ENCODE peak calls at places on chromosomes 4 and X, in ten cellular contexts. One of them, this sample, is unnamed.

GRCh38 chrX:130539721-130540321 is 138.0 kb downstream of the RBMX2 start:
- DNase-seq in esophagus squamous epithelium: no peak
- DNase-seq in GM12878: no peak
- DNase-seq in A549: peak
- DNase-seq in fibroblast of mammary gland: peak
- DNase-seq in tibial artery: peak
- DNase-seq in progenitor cell of endocrine pancreas: peak
- DNase-seq in neural crest cell: peak
- DNase-seq in stomach: peak
- DNase-seq in cardiac muscle cell: peak
- DNase-seq in this sample: peak

GRCh38 chr4:49221209-49221608 is 235.1 kb downstream of the CWH43 start:
- DNase-seq in esophagus squamous epithelium: no peak
- DNase-seq in GM12878: no peak
- DNase-seq in A549: no peak
- DNase-seq in fibroblast of mammary gland: no peak
- DNase-seq in tibial artery: no peak
- DNase-seq in progenitor cell of endocrine pancreas: no peak
- DNase-seq in neural crest cell: no peak
- DNase-seq in stomach: no peak
- DNase-seq in cardiac muscle cell: no peak
- DNase-seq in this sample: no peak

GRCh38 chr4:6278801-6279197 is 9.1 kb downstream of the WFS1 start:
- DNase-seq in esophagus squamous epithelium: no peak
- DNase-seq in GM12878: peak
- DNase-seq in A549: no peak
- DNase-seq in fibroblast of mammary gland: peak
- DNase-seq in tibial artery: no peak
- DNase-seq in progenitor cell of endocrine pancreas: no peak
- DNase-seq in neural crest cell: no peak
- DNase-seq in stomach: no peak
- DNase-seq in cardiac muscle cell: peak
- DNase-seq in this sample: peak

GRCh38 chrX:434946-435345 is 48.2 kb upstream of the PPP2R3B start:
- DNase-seq in esophagus squamous epithelium: no peak
- DNase-seq in GM12878: no peak
- DNase-seq in A549: no peak
- DNase-seq in fibroblast of mammary gland: no peak
- DNase-seq in tibial artery: no peak
- DNase-seq in progenitor cell of endocrine pancreas: no peak
- DNase-seq in neural crest cell: no peak
- DNase-seq in stomach: no peak
- DNase-seq in cardiac muscle cell: no peak
- DNase-seq in this sample: no peak

GRCh38 chr4:186116698-186117097 is 12.2 kb downstream of the FAM149A start:
- DNase-seq in esophagus squamous epithelium: no peak
- DNase-seq in GM12878: no peak
- DNase-seq in A549: no peak
- DNase-seq in fibroblast of mammary gland: no peak
- DNase-seq in tibial artery: no peak
- DNase-seq in progenitor cell of endocrine pancreas: no peak
- DNase-seq in neural crest cell: no peak
- DNase-seq in stomach: no peak
- DNase-seq in cardiac muscle cell: no peak
- DNase-seq in this sample: no peak

GRCh38 chr4:4693258-4693657 is 151.4 kb upstream of the STX18 start:
- DNase-seq in esophagus squamous epithelium: no peak
- DNase-seq in GM12878: peak
- DNase-seq in A549: no peak
- DNase-seq in fibroblast of mammary gland: peak
- DNase-seq in tibial artery: no peak
- DNase-seq in progenitor cell of endocrine pancreas: no peak
- DNase-seq in neural crest cell: no peak
- DNase-seq in stomach: no peak
- DNase-seq in cardiac muscle cell: no peak
- DNase-seq in this sample: peak

GRCh38 chrX:966396-967070 is 245.9 kb downstream of the CRLF2 start:
- DNase-seq in esophagus squamous epithelium: no peak
- DNase-seq in GM12878: no peak
- DNase-seq in A549: no peak
- DNase-seq in fibroblast of mammary gland: no peak
- DNase-seq in tibial artery: no peak
- DNase-seq in progenitor cell of endocrine pancreas: no peak
- DNase-seq in neural crest cell: no peak
- DNase-seq in stomach: no peak
- DNase-seq in cardiac muscle cell: no peak
- DNase-seq in this sample: no peak

GRCh38 chr4:184473515-184474260 is 662 bp downstream of the IRF2 start:
- DNase-seq in esophagus squamous epithelium: no peak
- DNase-seq in GM12878: no peak
- DNase-seq in A549: peak
- DNase-seq in fibroblast of mammary gland: peak
- DNase-seq in tibial artery: no peak
- DNase-seq in progenitor cell of endocrine pancreas: peak
- DNase-seq in neural crest cell: peak
- DNase-seq in stomach: peak
- DNase-seq in cardiac muscle cell: peak
- DNase-seq in this sample: peak

GRCh38 chrX:9163153-9163790 is 129.3 kb upstream of the FAM9B start:
- DNase-seq in esophagus squamous epithelium: no peak
- DNase-seq in GM12878: no peak
- DNase-seq in A549: peak
- DNase-seq in fibroblast of mammary gland: peak
- DNase-seq in tibial artery: no peak
- DNase-seq in progenitor cell of endocrine pancreas: no peak
- DNase-seq in neural crest cell: no peak
- DNase-seq in stomach: no peak
- DNase-seq in cardiac muscle cell: peak
- DNase-seq in this sample: no peak

GRCh38 chr4:126081336-126081735 is 766.6 kb downstream of the FAT4 start:
- DNase-seq in esophagus squamous epithelium: no peak
- DNase-seq in GM12878: no peak
- DNase-seq in A549: no peak
- DNase-seq in fibroblast of mammary gland: no peak
- DNase-seq in tibial artery: no peak
- DNase-seq in progenitor cell of endocrine pancreas: no peak
- DNase-seq in neural crest cell: no peak
- DNase-seq in stomach: no peak
- DNase-seq in cardiac muscle cell: no peak
- DNase-seq in this sample: no peak

GRCh38 chrX:130028196-130028595 is 45.8 kb downstream of the BCORL1 start:
- DNase-seq in esophagus squamous epithelium: no peak
- DNase-seq in GM12878: no peak
- DNase-seq in A549: peak
- DNase-seq in fibroblast of mammary gland: peak
- DNase-seq in tibial artery: no peak
- DNase-seq in progenitor cell of endocrine pancreas: no peak
- DNase-seq in neural crest cell: no peak
- DNase-seq in stomach: peak
- DNase-seq in cardiac muscle cell: peak
- DNase-seq in this sample: peak

GRCh38 chrX:6640727-6641126 is 105.8 kb upstream of the VCX3A start:
- DNase-seq in esophagus squamous epithelium: no peak
- DNase-seq in GM12878: no peak
- DNase-seq in A549: no peak
- DNase-seq in fibroblast of mammary gland: no peak
- DNase-seq in tibial artery: no peak
- DNase-seq in progenitor cell of endocrine pancreas: no peak
- DNase-seq in neural crest cell: no peak
- DNase-seq in stomach: no peak
- DNase-seq in cardiac muscle cell: no peak
- DNase-seq in this sample: no peak

GRCh38 chr4:146398896-146399443 is 122.8 kb downstream of the SLC10A7 start:
- DNase-seq in esophagus squamous epithelium: no peak
- DNase-seq in GM12878: no peak
- DNase-seq in A549: no peak
- DNase-seq in fibroblast of mammary gland: no peak
- DNase-seq in tibial artery: no peak
- DNase-seq in progenitor cell of endocrine pancreas: no peak
- DNase-seq in neural crest cell: no peak
- DNase-seq in stomach: no peak
- DNase-seq in cardiac muscle cell: no peak
- DNase-seq in this sample: no peak

GRCh38 chr4:111879539-111879938 is 265.7 kb upstream of the FAM241A start:
- DNase-seq in esophagus squamous epithelium: no peak
- DNase-seq in GM12878: peak
- DNase-seq in A549: no peak
- DNase-seq in fibroblast of mammary gland: no peak
- DNase-seq in tibial artery: no peak
- DNase-seq in progenitor cell of endocrine pancreas: no peak
- DNase-seq in neural crest cell: no peak
- DNase-seq in stomach: no peak
- DNase-seq in cardiac muscle cell: no peak
- DNase-seq in this sample: no peak

GRCh38 chr4:159178147-159178541 is 75.3 kb downstream of the RAPGEF2 start:
- DNase-seq in esophagus squamous epithelium: no peak
- DNase-seq in GM12878: no peak
- DNase-seq in A549: no peak
- DNase-seq in fibroblast of mammary gland: peak
- DNase-seq in tibial artery: no peak
- DNase-seq in progenitor cell of endocrine pancreas: no peak
- DNase-seq in neural crest cell: no peak
- DNase-seq in stomach: no peak
- DNase-seq in cardiac muscle cell: peak
- DNase-seq in this sample: no peak

GRCh38 chrX:53340852-53341645 is 59.7 kb upstream of the IQSEC2 start:
- DNase-seq in esophagus squamous epithelium: no peak
- DNase-seq in GM12878: no peak
- DNase-seq in A549: no peak
- DNase-seq in fibroblast of mammary gland: no peak
- DNase-seq in tibial artery: no peak
- DNase-seq in progenitor cell of endocrine pancreas: no peak
- DNase-seq in neural crest cell: no peak
- DNase-seq in stomach: no peak
- DNase-seq in cardiac muscle cell: no peak
- DNase-seq in this sample: no peak

GRCh38 chr4:23365086-23365485 is 524.8 kb downstream of the PPARGC1A start:
- DNase-seq in esophagus squamous epithelium: no peak
- DNase-seq in GM12878: no peak
- DNase-seq in A549: no peak
- DNase-seq in fibroblast of mammary gland: no peak
- DNase-seq in tibial artery: no peak
- DNase-seq in progenitor cell of endocrine pancreas: no peak
- DNase-seq in neural crest cell: no peak
- DNase-seq in stomach: no peak
- DNase-seq in cardiac muscle cell: no peak
- DNase-seq in this sample: no peak
- TF ChIP-seq CTCF in esophagus squamous epithelium: no peak
- TF ChIP-seq CTCF in GM12878: no peak
- TF ChIP-seq CTCF in A549: no peak
- TF ChIP-seq CTCF in fibroblast of mammary gland: no peak
- TF ChIP-seq CTCF in tibial artery: no peak
- TF ChIP-seq CTCF in progenitor cell of endocrine pancreas: no peak
- TF ChIP-seq CTCF in neural crest cell: no peak
- TF ChIP-seq CTCF in stomach: no peak
- TF ChIP-seq CTCF in cardiac muscle cell: no peak
- TF ChIP-seq CTCF in this sample: no peak

DNA sequence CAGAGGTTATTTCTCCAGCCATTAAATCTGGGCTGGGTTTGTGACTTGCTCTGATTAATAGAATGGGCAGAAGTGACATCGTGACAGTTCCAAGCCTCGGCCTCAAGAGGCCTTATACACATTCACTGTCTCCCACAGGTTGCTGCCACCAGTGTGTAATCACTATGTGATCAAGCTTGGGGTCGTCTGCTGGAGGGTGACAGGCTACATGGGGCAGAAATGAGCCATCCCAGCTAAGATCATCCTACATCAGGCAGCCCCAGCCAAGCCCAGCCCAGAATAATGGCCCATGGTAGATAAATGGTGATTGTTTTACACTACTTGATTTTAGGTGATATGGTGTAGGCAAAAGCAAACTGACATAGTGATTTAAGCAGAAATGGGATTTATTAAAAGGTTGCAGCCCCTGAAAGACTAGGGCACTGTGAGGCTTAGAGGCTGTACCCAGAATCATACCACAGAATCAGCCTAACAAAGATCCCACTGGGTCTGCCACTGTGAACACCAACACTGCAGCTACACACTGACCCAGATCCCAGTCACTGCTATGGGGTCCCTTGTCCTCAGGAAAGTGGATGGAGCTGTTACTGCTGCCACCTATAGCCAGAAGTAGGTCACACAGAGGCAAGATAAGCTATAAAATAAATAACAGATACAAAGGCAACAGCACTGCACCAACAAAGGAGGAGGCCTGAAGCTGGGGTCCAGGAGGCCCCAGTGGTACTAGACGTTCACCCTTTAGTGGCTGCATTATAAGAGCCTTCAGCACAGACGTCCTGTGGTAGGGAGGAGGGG is 159.6 kb upstream of the RBPJ start:
- DNase-seq in esophagus squamous epithelium: no peak
- DNase-seq in GM12878: no peak
- DNase-seq in A549: no peak
- DNase-seq in fibroblast of mammary gland: no peak
- DNase-seq in tibial artery: no peak
- DNase-seq in progenitor cell of endocrine pancreas: no peak
- DNase-seq in neural crest cell: peak
- DNase-seq in stomach: no peak
- DNase-seq in cardiac muscle cell: no peak
- DNase-seq in this sample: no peak
- TF ChIP-seq CTCF in esophagus squamous epithelium: no peak
- TF ChIP-seq CTCF in GM12878: peak
- TF ChIP-seq CTCF in A549: no peak
- TF ChIP-seq CTCF in fibroblast of mammary gland: peak
- TF ChIP-seq CTCF in tibial artery: no peak
- TF ChIP-seq CTCF in progenitor cell of endocrine pancreas: peak
- TF ChIP-seq CTCF in neural crest cell: peak
- TF ChIP-seq CTCF in stomach: no peak
- TF ChIP-seq CTCF in cardiac muscle cell: peak
- TF ChIP-seq CTCF in this sample: peak

GRCh38 chrX:154321624-154322023 is 26.0 kb downstream of the TKTL1 start:
- DNase-seq in esophagus squamous epithelium: no peak
- DNase-seq in GM12878: no peak
- DNase-seq in A549: peak
- DNase-seq in fibroblast of mammary gland: no peak
- DNase-seq in tibial artery: no peak
- DNase-seq in progenitor cell of endocrine pancreas: no peak
- DNase-seq in neural crest cell: no peak
- DNase-seq in stomach: no peak
- DNase-seq in cardiac muscle cell: peak
- DNase-seq in this sample: no peak
- TF ChIP-seq CTCF in esophagus squamous epithelium: no peak
- TF ChIP-seq CTCF in GM12878: no peak
- TF ChIP-seq CTCF in A549: no peak
- TF ChIP-seq CTCF in fibroblast of mammary gland: no peak
- TF ChIP-seq CTCF in tibial artery: no peak
- TF ChIP-seq CTCF in progenitor cell of endocrine pancreas: no peak
- TF ChIP-seq CTCF in neural crest cell: no peak
- TF ChIP-seq CTCF in stomach: no peak
- TF ChIP-seq CTCF in cardiac muscle cell: no peak
- TF ChIP-seq CTCF in this sample: peak

DNA sequence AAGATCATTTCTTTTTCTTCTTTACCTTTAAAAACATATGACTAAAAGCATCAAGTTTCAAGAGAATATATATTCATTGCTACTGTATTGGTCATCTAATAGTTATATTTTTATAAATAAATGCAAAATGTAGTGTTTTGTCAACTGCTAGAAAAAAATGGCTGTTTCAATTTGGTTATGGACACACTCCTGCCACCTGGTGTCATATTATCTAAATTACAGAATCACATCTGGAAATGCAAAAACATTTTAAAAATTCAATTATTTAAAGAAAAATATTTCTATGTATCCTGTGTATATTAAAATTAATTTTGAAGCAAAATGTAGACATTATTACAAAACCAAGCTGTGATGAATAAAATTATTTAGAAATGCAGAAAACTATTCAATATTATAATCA is 329.4 kb upstream of the PCDH18 start:
- DNase-seq in esophagus squamous epithelium: no peak
- DNase-seq in GM12878: no peak
- DNase-seq in A549: peak
- DNase-seq in fibroblast of mammary gland: peak
- DNase-seq in tibial artery: no peak
- DNase-seq in progenitor cell of endocrine pancreas: no peak
- DNase-seq in neural crest cell: no peak
- DNase-seq in stomach: no peak
- DNase-seq in cardiac muscle cell: peak
- DNase-seq in this sample: peak
- TF ChIP-seq CTCF in esophagus squamous epithelium: peak
- TF ChIP-seq CTCF in GM12878: peak
- TF ChIP-seq CTCF in A549: peak
- TF ChIP-seq CTCF in fibroblast of mammary gland: peak
- TF ChIP-seq CTCF in tibial artery: peak
- TF ChIP-seq CTCF in progenitor cell of endocrine pancreas: peak
- TF ChIP-seq CTCF in neural crest cell: peak
- TF ChIP-seq CTCF in stomach: peak
- TF ChIP-seq CTCF in cardiac muscle cell: peak
- TF ChIP-seq CTCF in this sample: peak